ENCODE peak calls at places on chromosomes 4 and X, in five cellular contexts. R is heart right ventricle; M is activated CD4-positive, alpha-beta T cell treated with anti-CD3 and anti-CD28 coated beads, Interleukin-2, amount 50 U/mL, for 48 hours; S is effector memory CD8-positive, alpha-beta T cell; I is lung. D is an unnamed sample.

GRCh38 chr4:172619218-172619617 is 549.4 kb upstream of the GALNT7 start:
- DNase-seq in R (no peak), I (no peak), M (no peak), S (no peak), D (no peak)

GRCh38 chrX:124925681-124926080 is 394.0 kb upstream of the TEX13C start:
- DNase-seq in R (no peak), I (no peak), S (no peak), M (no peak), D (no peak)

GRCh38 chr4:106380179-106380578 is 11.6 kb upstream of the GIMD1 start:
- DNase-seq in R (no peak), S (no peak), M (no peak), I (no peak), D (no peak)

GRCh38 chr4:166400270-166400894 is 527.3 kb downstream of the TLL1 start:
- DNase-seq in M (no peak), R (no peak), I (no peak), S (no peak), D (no peak)

GRCh38 chr4:137125011-137125410 is 407.3 kb downstream of the PCDH18 start:
- DNase-seq in S (no peak), M (no peak), I (no peak), R (no peak), D (no peak)

GRCh38 chr4:19051751-19052296 is 1030.3 kb upstream of the LCORL start:
- DNase-seq in I (no peak), R (no peak), M (no peak), S (no peak), D (no peak)

GRCh38 chrX:144219035-144219434 is 335.2 kb downstream of the UBE2NL start:
- DNase-seq in S (no peak), I (peak; percentile 32), R (no peak), M (no peak), D (no peak)

GRCh38 chrX:17859609-17860178 is 1.4 kb downstream of the RAI2 start:
- DNase-seq in M (no peak), R (no peak), S (no peak), I (no peak), D (no peak)

GRCh38 chr4:175371091-175371490 is 441.0 kb downstream of the GPM6A start:
- DNase-seq in I (no peak), M (no peak), R (no peak), S (no peak), D (no peak)

GRCh38 chrX:151538190-151539122 is 25.0 kb upstream of the PASD1 start:
- DNase-seq in M (no peak), I (no peak), S (no peak), R (no peak), D (no peak)

GRCh38 chrX:69626129-69626528 is 10.2 kb downstream of the EDA start:
- DNase-seq in S (no peak), M (no peak), R (no peak), I (no peak), D (no peak)

GRCh38 chr4:8581094-8581861 is 1.1 kb downstream of the GPR78 start:
- DNase-seq in R (no peak), M (no peak), S (no peak), I (no peak), D (no peak)

GRCh38 chrX:16953606-16954211 is 7.3 kb downstream of the REPS2 start:
- DNase-seq in R (no peak), I (no peak), M (no peak), S (no peak), D (no peak)

GRCh38 chrX:57817302-57817701 is 93.0 kb downstream of the ZXDA start:
- DNase-seq in I (no peak), S (no peak), R (no peak), M (no peak), D (no peak)

GRCh38 chr4:188107931-188108843 is 1.2 kb downstream of the TRIML2 start:
- DNase-seq in R (no peak), S (no peak), M (no peak), I (no peak), D (no peak)

GRCh38 chr4:124713213-124713592 is 671 bp upstream of the ANKRD50 start:
- DNase-seq in R (peak; percentile 74), S (no peak), M (peak; percentile 12), I (peak; percentile 76), D (peak; percentile 88)

GRCh38 chrX:150989420-150989819 is 6.3 kb downstream of the HMGB3 start:
- DNase-seq in M (no peak), S (no peak), I (no peak), R (no peak), D (no peak)

GRCh38 chr4:56197387-56197786 is 189.9 kb downstream of the AASDH start:
- DNase-seq in S (no peak), M (no peak), R (no peak), I (no peak), D (no peak)

GRCh38 chr4:107050525-107051135 is 14.5 kb upstream of the DKK2 start:
- DNase-seq in R (no peak), I (no peak), M (no peak), S (no peak), D (no peak)

GRCh38 chr4:186904104-186904503 is 180.4 kb upstream of the FAT1 start:
- DNase-seq in S (no peak), M (no peak), R (no peak), I (no peak), D (no peak)

GRCh38 chrX:152821145-152821765 is 9.3 kb downstream of the CETN2 start:
- DNase-seq in M (peak; percentile 13), I (no peak), S (no peak), R (no peak), D (no peak)

GRCh38 chr4:13840573-13841185 is 213.2 kb upstream of the BOD1L1 start:
- DNase-seq in I (no peak), M (no peak), S (no peak), R (no peak), D (no peak)

GRCh38 chr4:126991965-126992364 is 640.8 kb upstream of the INTU start:
- DNase-seq in M (no peak), I (no peak), S (no peak), R (no peak), D (no peak)

GRCh38 chrX:28920141-28920540 is 332.9 kb downstream of the IL1RAPL1 start:
- DNase-seq in M (no peak), R (no peak), S (no peak), I (no peak), D (no peak)

GRCh38 chrX:75230296-75230695 is 43.6 kb upstream of the UPRT start:
- DNase-seq in I (no peak), M (no peak), R (no peak), S (no peak), D (no peak)

GRCh38 chrX:155235891-155236290 is 19.6 kb downstream of the VBP1 start:
- DNase-seq in S (no peak), R (no peak), I (no peak), M (no peak), D (no peak)